ENCODE peak calls at places on chromosomes 7 and 10, in nine cellular contexts. Y, H, K, M, B, G, N, E and Z are unnamed samples.

GRCh38 chr10:116670706-116671105 is 50.0 kb downstream of the PNLIPRP2 start:
- DNase-seq in G (no peak), B (no peak), E (no peak), M (no peak), N (no peak), Y (no peak), K (no peak), H (no peak), Z (no peak)

GRCh38 chr7:82275342-82275741 is 168.2 kb downstream of the CACNA2D1 start:
- DNase-seq in E (no peak), B (no peak), N (no peak), M (no peak), Y (no peak), H (no peak), G (no peak), K (no peak), Z (no peak)

GRCh38 chr7:137609500-137609899 is 237.3 kb downstream of the DGKI start:
- DNase-seq in G (no peak), Y (no peak), E (peak; percentile 92), N (no peak), M (no peak), H (no peak), K (no peak), B (no peak), Z (no peak)

GRCh38 chr10:86644412-86645110 is 9.8 kb upstream of the OPN4 start:
- DNase-seq in M (no peak), G (no peak), B (no peak), H (no peak), K (no peak), E (peak; percentile 17), Y (peak; percentile 55), N (no peak), Z (peak; percentile 42)

GRCh38 chr10:121928528-121928884 is 675 bp upstream of the ATE1 start:
- DNase-seq in K (no peak), G (no peak), Y (no peak), E (peak; percentile 37), N (no peak), B (peak; percentile 13), H (no peak), M (peak; percentile 14), Z (no peak)

GRCh38 chr10:124890225-124890624 is 51.7 kb upstream of the ZRANB1 start:
- DNase-seq in Y (no peak), E (no peak), M (no peak), G (no peak), H (no peak), N (no peak), K (no peak), B (no peak), Z (no peak)

GRCh38 chr10:70575874-70576802 is 26.4 kb downstream of the PRF1 start:
- DNase-seq in E (peak; percentile 77), H (peak; percentile 81), K (no peak), M (no peak), B (peak; percentile 38), G (no peak), Y (no peak), N (peak; percentile 27), Z (peak; percentile 35)

GRCh38 chr7:2934211-2934731 is 90.2 kb upstream of the GNA12 start:
- DNase-seq in H (no peak), K (no peak), N (peak; percentile 18), M (no peak), G (peak; percentile 27), B (no peak), E (peak; percentile 93), Y (peak; percentile 65), Z (peak; percentile 68)

GRCh38 chr7:74043523-74043951 is 15.6 kb downstream of the ELN start:
- DNase-seq in N (no peak), E (no peak), H (no peak), B (no peak), Y (no peak), G (no peak), M (no peak), K (no peak), Z (no peak)

GRCh38 chr10:132690821-132691610 is 94.9 kb downstream of the NKX6-2 start:
- DNase-seq in G (no peak), H (no peak), K (no peak), M (no peak), B (no peak), N (no peak), E (no peak), Y (no peak), Z (no peak)

GRCh38 chr10:84541289-84541637 is 212.9 kb downstream of the CCSER2 start:
- DNase-seq in E (peak; percentile 38), M (no peak), Y (no peak), H (no peak), G (no peak), N (no peak), B (no peak), K (no peak), Z (no peak)

GRCh38 chr10:121436630-121437311 is 161.5 kb downstream of the FGFR2 start:
- DNase-seq in M (no peak), H (no peak), G (no peak), K (no peak), E (no peak), N (no peak), B (no peak), Y (no peak), Z (no peak)

GRCh38 chr10:6346621-6347020 is 143.9 kb downstream of the PFKFB3 start:
- DNase-seq in E (peak; percentile 19), B (no peak), N (no peak), H (no peak), G (no peak), K (no peak), Y (peak; percentile 34), M (no peak), Z (no peak)

GRCh38 chr7:149369497-149369896 is 91.4 kb downstream of the ZNF777 start:
- DNase-seq in N (no peak), M (no peak), B (no peak), Y (no peak), K (no peak), E (peak; percentile 36), H (no peak), G (no peak), Z (no peak)